ENCODE peak calls at places on chromosomes 5 and 9, in ten cellular contexts. One of them, this sample, is unnamed.

GRCh38 chr5:142117579-142118420 is 9.2 kb downstream of the NDFIP1 start:
- DNase-seq in A549: no peak
- DNase-seq in NCI-H187 treated with DMSO at 0.1 percent for 48 hours: no peak
- DNase-seq in NCI-H1092 treated with DMSO at 0.1 percent for 48 hours: no peak
- DNase-seq in activated CD4-positive, alpha-beta T cell treated with anti-CD3 and anti-CD28 coated beads, Interleukin-2, amount 10 ng/mL, durations not matched to agents 7 days and 5 days: no peak
- DNase-seq in caudate nucleus: no peak
- DNase-seq in NCI-H524: no peak
- DNase-seq in hypothalamus: no peak
- DNase-seq in fibroblast of mammary gland: no peak
- DNase-seq in cerebellum: no peak
- DNase-seq in this sample: no peak

GRCh38 chr5:74954919-74955318 is 88.7 kb upstream of the FAM169A start:
- DNase-seq in NCI-H524: no peak
- DNase-seq in caudate nucleus: no peak
- DNase-seq in activated CD4-positive, alpha-beta T cell treated with anti-CD3 and anti-CD28 coated beads, Interleukin-2, amount 10 ng/mL, durations not matched to agents 7 days and 5 days: no peak
- DNase-seq in NCI-H187 treated with DMSO at 0.1 percent for 48 hours: no peak
- DNase-seq in NCI-H1092 treated with DMSO at 0.1 percent for 48 hours: no peak
- DNase-seq in A549: no peak
- DNase-seq in fibroblast of mammary gland: peak
- DNase-seq in cerebellum: no peak
- DNase-seq in hypothalamus: no peak
- DNase-seq in this sample: no peak

GRCh38 chr9:135536166-135536565 is 9.8 kb upstream of the OBP2A start:
- DNase-seq in A549: no peak
- DNase-seq in fibroblast of mammary gland: no peak
- DNase-seq in NCI-H187 treated with DMSO at 0.1 percent for 48 hours: no peak
- DNase-seq in NCI-H524: no peak
- DNase-seq in NCI-H1092 treated with DMSO at 0.1 percent for 48 hours: no peak
- DNase-seq in hypothalamus: no peak
- DNase-seq in cerebellum: no peak
- DNase-seq in caudate nucleus: no peak
- DNase-seq in activated CD4-positive, alpha-beta T cell treated with anti-CD3 and anti-CD28 coated beads, Interleukin-2, amount 10 ng/mL, durations not matched to agents 7 days and 5 days: no peak
- DNase-seq in this sample: peak

GRCh38 chr5:82861705-82862104 is 215.5 kb downstream of the TMEM167A start:
- DNase-seq in fibroblast of mammary gland: peak
- DNase-seq in cerebellum: no peak
- DNase-seq in A549: no peak
- DNase-seq in hypothalamus: no peak
- DNase-seq in caudate nucleus: no peak
- DNase-seq in NCI-H1092 treated with DMSO at 0.1 percent for 48 hours: no peak
- DNase-seq in activated CD4-positive, alpha-beta T cell treated with anti-CD3 and anti-CD28 coated beads, Interleukin-2, amount 10 ng/mL, durations not matched to agents 7 days and 5 days: no peak
- DNase-seq in NCI-H187 treated with DMSO at 0.1 percent for 48 hours: no peak
- DNase-seq in NCI-H524: no peak
- DNase-seq in this sample: no peak

GRCh38 chr9:97773723-97774122 is 76.6 kb upstream of the XPA start:
- DNase-seq in caudate nucleus: no peak
- DNase-seq in NCI-H524: peak
- DNase-seq in activated CD4-positive, alpha-beta T cell treated with anti-CD3 and anti-CD28 coated beads, Interleukin-2, amount 10 ng/mL, durations not matched to agents 7 days and 5 days: no peak
- DNase-seq in cerebellum: no peak
- DNase-seq in hypothalamus: peak
- DNase-seq in NCI-H1092 treated with DMSO at 0.1 percent for 48 hours: no peak
- DNase-seq in fibroblast of mammary gland: peak
- DNase-seq in NCI-H187 treated with DMSO at 0.1 percent for 48 hours: no peak
- DNase-seq in A549: no peak
- DNase-seq in this sample: no peak

GRCh38 chr9:111131219-111131618 is 92.9 kb upstream of the LPAR1 start:
- DNase-seq in activated CD4-positive, alpha-beta T cell treated with anti-CD3 and anti-CD28 coated beads, Interleukin-2, amount 10 ng/mL, durations not matched to agents 7 days and 5 days: no peak
- DNase-seq in fibroblast of mammary gland: no peak
- DNase-seq in caudate nucleus: no peak
- DNase-seq in A549: no peak
- DNase-seq in cerebellum: no peak
- DNase-seq in hypothalamus: no peak
- DNase-seq in NCI-H1092 treated with DMSO at 0.1 percent for 48 hours: no peak
- DNase-seq in NCI-H187 treated with DMSO at 0.1 percent for 48 hours: no peak
- DNase-seq in NCI-H524: no peak
- DNase-seq in this sample: no peak

GRCh38 chr5:148684528-148684927 is 30.2 kb upstream of the HTR4 start:
- DNase-seq in hypothalamus: no peak
- DNase-seq in cerebellum: no peak
- DNase-seq in caudate nucleus: no peak
- DNase-seq in fibroblast of mammary gland: peak
- DNase-seq in A549: no peak
- DNase-seq in NCI-H524: no peak
- DNase-seq in NCI-H187 treated with DMSO at 0.1 percent for 48 hours: no peak
- DNase-seq in NCI-H1092 treated with DMSO at 0.1 percent for 48 hours: no peak
- DNase-seq in activated CD4-positive, alpha-beta T cell treated with anti-CD3 and anti-CD28 coated beads, Interleukin-2, amount 10 ng/mL, durations not matched to agents 7 days and 5 days: no peak
- DNase-seq in this sample: no peak

GRCh38 chr9:14899815-14900193 is 10.4 kb downstream of the FREM1 start:
- DNase-seq in activated CD4-positive, alpha-beta T cell treated with anti-CD3 and anti-CD28 coated beads, Interleukin-2, amount 10 ng/mL, durations not matched to agents 7 days and 5 days: no peak
- DNase-seq in NCI-H524: no peak
- DNase-seq in NCI-H1092 treated with DMSO at 0.1 percent for 48 hours: no peak
- DNase-seq in hypothalamus: no peak
- DNase-seq in NCI-H187 treated with DMSO at 0.1 percent for 48 hours: no peak
- DNase-seq in cerebellum: no peak
- DNase-seq in fibroblast of mammary gland: no peak
- DNase-seq in caudate nucleus: no peak
- DNase-seq in A549: no peak
- DNase-seq in this sample: no peak

GRCh38 chr5:65041296-65042158 is 272.8 kb downstream of the CWC27 start:
- DNase-seq in activated CD4-positive, alpha-beta T cell treated with anti-CD3 and anti-CD28 coated beads, Interleukin-2, amount 10 ng/mL, durations not matched to agents 7 days and 5 days: no peak
- DNase-seq in caudate nucleus: no peak
- DNase-seq in cerebellum: no peak
- DNase-seq in NCI-H187 treated with DMSO at 0.1 percent for 48 hours: no peak
- DNase-seq in NCI-H1092 treated with DMSO at 0.1 percent for 48 hours: no peak
- DNase-seq in hypothalamus: no peak
- DNase-seq in NCI-H524: no peak
- DNase-seq in fibroblast of mammary gland: peak
- DNase-seq in A549: no peak
- DNase-seq in this sample: no peak

GRCh38 chr5:75156585-75156984 is 80.1 kb downstream of the ANKRD31 start:
- DNase-seq in NCI-H187 treated with DMSO at 0.1 percent for 48 hours: no peak
- DNase-seq in cerebellum: no peak
- DNase-seq in A549: no peak
- DNase-seq in caudate nucleus: no peak
- DNase-seq in NCI-H524: peak
- DNase-seq in NCI-H1092 treated with DMSO at 0.1 percent for 48 hours: no peak
- DNase-seq in activated CD4-positive, alpha-beta T cell treated with anti-CD3 and anti-CD28 coated beads, Interleukin-2, amount 10 ng/mL, durations not matched to agents 7 days and 5 days: no peak
- DNase-seq in fibroblast of mammary gland: peak
- DNase-seq in hypothalamus: no peak
- DNase-seq in this sample: no peak

GRCh38 chr9:91842358-91842757 is 107.7 kb downstream of the ROR2 start:
- DNase-seq in activated CD4-positive, alpha-beta T cell treated with anti-CD3 and anti-CD28 coated beads, Interleukin-2, amount 10 ng/mL, durations not matched to agents 7 days and 5 days: no peak
- DNase-seq in hypothalamus: no peak
- DNase-seq in caudate nucleus: no peak
- DNase-seq in NCI-H187 treated with DMSO at 0.1 percent for 48 hours: no peak
- DNase-seq in A549: no peak
- DNase-seq in fibroblast of mammary gland: no peak
- DNase-seq in NCI-H524: no peak
- DNase-seq in cerebellum: no peak
- DNase-seq in NCI-H1092 treated with DMSO at 0.1 percent for 48 hours: no peak
- DNase-seq in this sample: no peak

GRCh38 chr9:83432877-83433276 is 105.3 kb downstream of the FRMD3 start:
- DNase-seq in activated CD4-positive, alpha-beta T cell treated with anti-CD3 and anti-CD28 coated beads, Interleukin-2, amount 10 ng/mL, durations not matched to agents 7 days and 5 days: no peak
- DNase-seq in NCI-H187 treated with DMSO at 0.1 percent for 48 hours: no peak
- DNase-seq in fibroblast of mammary gland: no peak
- DNase-seq in NCI-H524: no peak
- DNase-seq in A549: no peak
- DNase-seq in NCI-H1092 treated with DMSO at 0.1 percent for 48 hours: no peak
- DNase-seq in hypothalamus: no peak
- DNase-seq in caudate nucleus: no peak
- DNase-seq in cerebellum: no peak
- DNase-seq in this sample: no peak

GRCh38 chr5:135075621-135076585 is 41.9 kb upstream of the PITX1 start:
- DNase-seq in NCI-H187 treated with DMSO at 0.1 percent for 48 hours: no peak
- DNase-seq in cerebellum: no peak
- DNase-seq in NCI-H524: no peak
- DNase-seq in fibroblast of mammary gland: no peak
- DNase-seq in hypothalamus: no peak
- DNase-seq in activated CD4-positive, alpha-beta T cell treated with anti-CD3 and anti-CD28 coated beads, Interleukin-2, amount 10 ng/mL, durations not matched to agents 7 days and 5 days: no peak
- DNase-seq in A549: no peak
- DNase-seq in NCI-H1092 treated with DMSO at 0.1 percent for 48 hours: no peak
- DNase-seq in caudate nucleus: no peak
- DNase-seq in this sample: no peak

GRCh38 chr5:159033351-159033657 is 66.4 kb downstream of the EBF1 start:
- DNase-seq in NCI-H1092 treated with DMSO at 0.1 percent for 48 hours: no peak
- DNase-seq in caudate nucleus: no peak
- DNase-seq in A549: no peak
- DNase-seq in fibroblast of mammary gland: no peak
- DNase-seq in hypothalamus: no peak
- DNase-seq in cerebellum: no peak
- DNase-seq in NCI-H187 treated with DMSO at 0.1 percent for 48 hours: no peak
- DNase-seq in activated CD4-positive, alpha-beta T cell treated with anti-CD3 and anti-CD28 coated beads, Interleukin-2, amount 10 ng/mL, durations not matched to agents 7 days and 5 days: no peak
- DNase-seq in NCI-H524: no peak
- DNase-seq in this sample: no peak

GRCh38 chr9:2810424-2811075 is 33.3 kb downstream of the PUM3 start:
- DNase-seq in hypothalamus: no peak
- DNase-seq in caudate nucleus: no peak
- DNase-seq in NCI-H187 treated with DMSO at 0.1 percent for 48 hours: no peak
- DNase-seq in activated CD4-positive, alpha-beta T cell treated with anti-CD3 and anti-CD28 coated beads, Interleukin-2, amount 10 ng/mL, durations not matched to agents 7 days and 5 days: no peak
- DNase-seq in fibroblast of mammary gland: no peak
- DNase-seq in NCI-H524: no peak
- DNase-seq in NCI-H1092 treated with DMSO at 0.1 percent for 48 hours: no peak
- DNase-seq in A549: no peak
- DNase-seq in cerebellum: no peak
- DNase-seq in this sample: no peak

GRCh38 chr5:10734050-10734709 is 26.9 kb downstream of the DAP start:
- DNase-seq in cerebellum: peak
- DNase-seq in hypothalamus: no peak
- DNase-seq in NCI-H187 treated with DMSO at 0.1 percent for 48 hours: no peak
- DNase-seq in NCI-H524: peak
- DNase-seq in caudate nucleus: peak
- DNase-seq in fibroblast of mammary gland: no peak
- DNase-seq in NCI-H1092 treated with DMSO at 0.1 percent for 48 hours: no peak
- DNase-seq in activated CD4-positive, alpha-beta T cell treated with anti-CD3 and anti-CD28 coated beads, Interleukin-2, amount 10 ng/mL, durations not matched to agents 7 days and 5 days: no peak
- DNase-seq in A549: no peak
- DNase-seq in this sample: no peak

GRCh38 chr5:37477426-37477825 is 98.3 kb downstream of the WDR70 start:
- DNase-seq in activated CD4-positive, alpha-beta T cell treated with anti-CD3 and anti-CD28 coated beads, Interleukin-2, amount 10 ng/mL, durations not matched to agents 7 days and 5 days: no peak
- DNase-seq in NCI-H187 treated with DMSO at 0.1 percent for 48 hours: no peak
- DNase-seq in A549: no peak
- DNase-seq in cerebellum: no peak
- DNase-seq in NCI-H524: no peak
- DNase-seq in caudate nucleus: no peak
- DNase-seq in hypothalamus: no peak
- DNase-seq in fibroblast of mammary gland: no peak
- DNase-seq in NCI-H1092 treated with DMSO at 0.1 percent for 48 hours: no peak
- DNase-seq in this sample: no peak

GRCh38 chr5:156680845-156681244 is 169.2 kb upstream of the PPP1R2B start:
- DNase-seq in fibroblast of mammary gland: no peak
- DNase-seq in cerebellum: no peak
- DNase-seq in caudate nucleus: no peak
- DNase-seq in NCI-H524: no peak
- DNase-seq in hypothalamus: no peak
- DNase-seq in A549: no peak
- DNase-seq in activated CD4-positive, alpha-beta T cell treated with anti-CD3 and anti-CD28 coated beads, Interleukin-2, amount 10 ng/mL, durations not matched to agents 7 days and 5 days: no peak
- DNase-seq in NCI-H1092 treated with DMSO at 0.1 percent for 48 hours: no peak
- DNase-seq in NCI-H187 treated with DMSO at 0.1 percent for 48 hours: no peak
- DNase-seq in this sample: no peak

GRCh38 chr5:179870952-179871351 is 12.3 kb upstream of the MRNIP start:
- DNase-seq in NCI-H1092 treated with DMSO at 0.1 percent for 48 hours: no peak
- DNase-seq in A549: no peak
- DNase-seq in NCI-H187 treated with DMSO at 0.1 percent for 48 hours: no peak
- DNase-seq in activated CD4-positive, alpha-beta T cell treated with anti-CD3 and anti-CD28 coated beads, Interleukin-2, amount 10 ng/mL, durations not matched to agents 7 days and 5 days: no peak
- DNase-seq in cerebellum: no peak
- DNase-seq in hypothalamus: no peak
- DNase-seq in caudate nucleus: no peak
- DNase-seq in NCI-H524: no peak
- DNase-seq in fibroblast of mammary gland: no peak
- DNase-seq in this sample: no peak

GRCh38 chr5:110686264-110686663 is 40.2 kb downstream of the TMEM232 start:
- DNase-seq in A549: no peak
- DNase-seq in caudate nucleus: no peak
- DNase-seq in NCI-H1092 treated with DMSO at 0.1 percent for 48 hours: no peak
- DNase-seq in cerebellum: no peak
- DNase-seq in activated CD4-positive, alpha-beta T cell treated with anti-CD3 and anti-CD28 coated beads, Interleukin-2, amount 10 ng/mL, durations not matched to agents 7 days and 5 days: peak
- DNase-seq in NCI-H187 treated with DMSO at 0.1 percent for 48 hours: no peak
- DNase-seq in hypothalamus: no peak
- DNase-seq in fibroblast of mammary gland: no peak
- DNase-seq in NCI-H524: no peak
- DNase-seq in this sample: no peak

GRCh38 chr9:70924905-70925547 is 196.4 kb downstream of the TRPM3 start:
- DNase-seq in NCI-H524: peak
- DNase-seq in NCI-H1092 treated with DMSO at 0.1 percent for 48 hours: peak
- DNase-seq in caudate nucleus: peak
- DNase-seq in fibroblast of mammary gland: peak
- DNase-seq in cerebellum: peak
- DNase-seq in A549: peak
- DNase-seq in activated CD4-positive, alpha-beta T cell treated with anti-CD3 and anti-CD28 coated beads, Interleukin-2, amount 10 ng/mL, durations not matched to agents 7 days and 5 days: peak
- DNase-seq in NCI-H187 treated with DMSO at 0.1 percent for 48 hours: peak
- DNase-seq in hypothalamus: no peak
- DNase-seq in this sample: peak

GRCh38 chr5:56514246-56514645 is 281.1 kb upstream of the ANKRD55 start:
- DNase-seq in A549: no peak
- DNase-seq in NCI-H524: no peak
- DNase-seq in fibroblast of mammary gland: no peak
- DNase-seq in hypothalamus: no peak
- DNase-seq in activated CD4-positive, alpha-beta T cell treated with anti-CD3 and anti-CD28 coated beads, Interleukin-2, amount 10 ng/mL, durations not matched to agents 7 days and 5 days: no peak
- DNase-seq in cerebellum: no peak
- DNase-seq in caudate nucleus: no peak
- DNase-seq in NCI-H187 treated with DMSO at 0.1 percent for 48 hours: no peak
- DNase-seq in NCI-H1092 treated with DMSO at 0.1 percent for 48 hours: no peak
- DNase-seq in this sample: no peak

GRCh38 chr5:53552561-53552960 is 7.9 kb upstream of the NDUFS4 start:
- DNase-seq in NCI-H524: peak
- DNase-seq in NCI-H1092 treated with DMSO at 0.1 percent for 48 hours: no peak
- DNase-seq in hypothalamus: no peak
- DNase-seq in A549: no peak
- DNase-seq in cerebellum: no peak
- DNase-seq in fibroblast of mammary gland: no peak
- DNase-seq in caudate nucleus: no peak
- DNase-seq in NCI-H187 treated with DMSO at 0.1 percent for 48 hours: no peak
- DNase-seq in activated CD4-positive, alpha-beta T cell treated with anti-CD3 and anti-CD28 coated beads, Interleukin-2, amount 10 ng/mL, durations not matched to agents 7 days and 5 days: no peak
- DNase-seq in this sample: no peak

GRCh38 chr5:55711531-55712022 is 547 bp downstream of the SLC38A9 start:
- DNase-seq in NCI-H1092 treated with DMSO at 0.1 percent for 48 hours: no peak
- DNase-seq in caudate nucleus: no peak
- DNase-seq in hypothalamus: no peak
- DNase-seq in fibroblast of mammary gland: no peak
- DNase-seq in NCI-H524: no peak
- DNase-seq in activated CD4-positive, alpha-beta T cell treated with anti-CD3 and anti-CD28 coated beads, Interleukin-2, amount 10 ng/mL, durations not matched to agents 7 days and 5 days: no peak
- DNase-seq in cerebellum: no peak
- DNase-seq in NCI-H187 treated with DMSO at 0.1 percent for 48 hours: no peak
- DNase-seq in A549: peak
- DNase-seq in this sample: no peak

GRCh38 chr9:37938121-37938906 is 34.4 kb upstream of the SLC25A51 start:
- DNase-seq in fibroblast of mammary gland: peak
- DNase-seq in cerebellum: no peak
- DNase-seq in caudate nucleus: no peak
- DNase-seq in NCI-H1092 treated with DMSO at 0.1 percent for 48 hours: no peak
- DNase-seq in activated CD4-positive, alpha-beta T cell treated with anti-CD3 and anti-CD28 coated beads, Interleukin-2, amount 10 ng/mL, durations not matched to agents 7 days and 5 days: no peak
- DNase-seq in hypothalamus: no peak
- DNase-seq in A549: no peak
- DNase-seq in NCI-H524: no peak
- DNase-seq in NCI-H187 treated with DMSO at 0.1 percent for 48 hours: no peak
- DNase-seq in this sample: peak

GRCh38 chr9:95336281-95336680 is 18.8 kb upstream of the FANCC start:
- DNase-seq in NCI-H1092 treated with DMSO at 0.1 percent for 48 hours: no peak
- DNase-seq in NCI-H187 treated with DMSO at 0.1 percent for 48 hours: no peak
- DNase-seq in activated CD4-positive, alpha-beta T cell treated with anti-CD3 and anti-CD28 coated beads, Interleukin-2, amount 10 ng/mL, durations not matched to agents 7 days and 5 days: no peak
- DNase-seq in hypothalamus: no peak
- DNase-seq in A549: no peak
- DNase-seq in cerebellum: no peak
- DNase-seq in NCI-H524: peak
- DNase-seq in caudate nucleus: no peak
- DNase-seq in fibroblast of mammary gland: no peak
- DNase-seq in this sample: no peak

GRCh38 chr9:37446401-37446800 is 18.8 kb downstream of the ZBTB5 start:
- DNase-seq in hypothalamus: no peak
- DNase-seq in A549: no peak
- DNase-seq in NCI-H187 treated with DMSO at 0.1 percent for 48 hours: no peak
- DNase-seq in fibroblast of mammary gland: no peak
- DNase-seq in caudate nucleus: no peak
- DNase-seq in NCI-H524: no peak
- DNase-seq in cerebellum: no peak
- DNase-seq in NCI-H1092 treated with DMSO at 0.1 percent for 48 hours: no peak
- DNase-seq in activated CD4-positive, alpha-beta T cell treated with anti-CD3 and anti-CD28 coated beads, Interleukin-2, amount 10 ng/mL, durations not matched to agents 7 days and 5 days: no peak
- DNase-seq in this sample: no peak

GRCh38 chr5:115543931-115544370 is 624 bp downstream of the FEM1C start:
- DNase-seq in hypothalamus: peak
- DNase-seq in caudate nucleus: peak
- DNase-seq in NCI-H524: peak
- DNase-seq in A549: no peak
- DNase-seq in NCI-H187 treated with DMSO at 0.1 percent for 48 hours: no peak
- DNase-seq in NCI-H1092 treated with DMSO at 0.1 percent for 48 hours: peak
- DNase-seq in fibroblast of mammary gland: peak
- DNase-seq in activated CD4-positive, alpha-beta T cell treated with anti-CD3 and anti-CD28 coated beads, Interleukin-2, amount 10 ng/mL, durations not matched to agents 7 days and 5 days: peak
- DNase-seq in cerebellum: peak
- DNase-seq in this sample: no peak